ENCODE peak calls at places on chromosomes 11 and 22, in ten cellular contexts. C, K, J, E, H, B, Z, U, A and P are unnamed samples.
A peak's percentile ranks its signal among the peaks of the same experiment; 100 is the strongest.

GRCh38 chr11:28009383-28009782 is 98.6 kb downstream of the KIF18A start:
- DNase-seq in H (no peak), E (no peak), K (no peak), A (no peak), Z (no peak), B (no peak), J (no peak), C (no peak), U (peak; percentile 8), P (no peak)

GRCh38 chr22:29144786-29145160 is 60.9 kb upstream of the EMID1 start:
- DNase-seq in U (no peak), A (no peak), C (no peak), K (no peak), Z (no peak), E (no peak), H (no peak), B (no peak), J (no peak), P (peak; percentile 61)

GRCh38 chr22:45602824-45603301 is 68.8 kb upstream of the ATXN10 start:
- DNase-seq in H (no peak), A (no peak), K (no peak), U (peak; percentile 96), J (peak; percentile 47), Z (no peak), B (no peak), E (no peak), C (no peak), P (no peak)

GRCh38 chr22:49881856-49882255 is 28.2 kb downstream of the ZBED4 start:
- DNase-seq in C (no peak), E (no peak), U (no peak), H (no peak), B (no peak), A (no peak), J (no peak), K (no peak), Z (no peak), P (no peak)

GRCh38 chr22:50157976-50158375 is 12.6 kb upstream of the PANX2 start:
- DNase-seq in E (no peak), Z (no peak), U (no peak), B (no peak), J (no peak), K (no peak), H (no peak), A (no peak), C (no peak), P (no peak)

GRCh38 chr22:46657996-46658947 is 38.1 kb downstream of the GRAMD4 start:
- DNase-seq in C (no peak), J (no peak), K (no peak), U (no peak), B (no peak), E (no peak), Z (no peak), A (no peak), H (no peak), P (no peak)

GRCh38 chr11:65857500-65858353 is at the start of gene CFL1:
- DNase-seq in A (peak; percentile 98), Z (peak; percentile 98), E (no peak), J (peak; percentile 98), C (peak; percentile 96), U (peak; percentile 99), H (peak; percentile 98), K (peak; percentile 99), B (peak; percentile 98), P (peak; percentile 96)

GRCh38 chr11:23288001-23288783 is 427.9 kb upstream of the CCDC179 start:
- DNase-seq in A (no peak), B (no peak), J (peak; percentile 31), Z (no peak), K (no peak), C (no peak), U (no peak), E (no peak), H (no peak), P (no peak)

GRCh38 chr11:1053121-1053901 is 16.8 kb upstream of the MUC6 start:
- DNase-seq in Z (no peak), A (no peak), E (no peak), K (no peak), H (no peak), U (no peak), B (peak; percentile 31), J (no peak), C (no peak), P (peak; percentile 10)

GRCh38 chr22:37283393-37283937 is 1.2 kb downstream of the CYTH4 start:
- DNase-seq in E (no peak), K (no peak), B (no peak), J (no peak), U (no peak), Z (peak; percentile 34), C (no peak), A (no peak), H (no peak), P (no peak)

GRCh38 chr11:68968306-68969255 is 12.2 kb downstream of the MRGPRD start:
- DNase-seq in K (no peak), Z (no peak), J (no peak), C (no peak), A (peak; percentile 14), B (no peak), U (no peak), H (no peak), E (no peak), P (no peak)

GRCh38 chr22:44486538-44486937 is 11.5 kb downstream of the RTL6 start:
- DNase-seq in H (no peak), Z (no peak), J (peak; percentile 39), K (peak; percentile 16), E (no peak), C (no peak), U (no peak), B (no peak), A (no peak), P (no peak)

GRCh38 chr22:30858976-30859713 is 109.4 kb downstream of the MORC2 start:
- DNase-seq in A (no peak), C (no peak), Z (no peak), H (no peak), U (no peak), B (no peak), K (no peak), E (no peak), J (no peak), P (no peak)

GRCh38 chr22:22745225-22746060 is 101.0 kb downstream of the GGTLC2 start:
- DNase-seq in Z (no peak), K (no peak), H (peak; percentile 70), A (no peak), J (peak; percentile 12), E (no peak), C (peak; percentile 39), B (peak; percentile 74), U (peak; percentile 45), P (peak; percentile 52)
- TF ChIP-seq CTCF in Z (peak; percentile 85), K (peak; percentile 46), H (peak; percentile 42), A (peak; percentile 16), J (peak; percentile 79), E (peak; percentile 80), C (peak; percentile 65), B (peak; percentile 90), U (peak; percentile 87), P (peak; percentile 65)

GRCh38 chr11:99419991-99420390 is 399.2 kb downstream of the CNTN5 start:
- DNase-seq in U (no peak), K (no peak), B (no peak), J (peak; percentile 29), E (no peak), Z (no peak), H (no peak), C (no peak), A (no peak), P (no peak)
- TF ChIP-seq CTCF in U (no peak), K (no peak), B (no peak), J (no peak), E (no peak), Z (no peak), H (no peak), C (no peak), A (no peak), P (no peak)

GRCh38 chr11:88064097-88064705 is 111.0 kb downstream of the RAB38 start:
- DNase-seq in A (no peak), H (no peak), C (no peak), Z (no peak), K (no peak), J (no peak), E (no peak), B (no peak), U (no peak), P (no peak)

GRCh38 chr11:88059326-88059725 is 115.9 kb downstream of the RAB38 start:
- DNase-seq in H (no peak), E (no peak), K (no peak), U (no peak), B (no peak), A (no peak), Z (no peak), J (peak; percentile 15), C (no peak), P (no peak)
- TF ChIP-seq CTCF in H (no peak), E (no peak), K (no peak), U (no peak), B (no peak), A (no peak), Z (no peak), J (no peak), C (no peak), P (no peak)

GRCh38 chr11:47941907-47942558 is 38.3 kb upstream of the PTPRJ start:
- DNase-seq in H (no peak), A (no peak), B (no peak), Z (no peak), K (no peak), C (no peak), J (no peak), U (peak; percentile 77), E (no peak), P (no peak)
- TF ChIP-seq CTCF in H (no peak), A (no peak), B (no peak), Z (no peak), K (no peak), C (no peak), J (no peak), U (no peak), E (no peak), P (no peak)